ENCODE peak calls at places on chromosomes 11 and 22, in eight cellular contexts. V, Z, G, U, X, Y, E and H are unnamed samples.

GRCh38 chr22:20111045-20111688 is 4.7 kb upstream of the RANBP1 start:
- DNase-seq in V (peak; percentile 86), Z (no peak), G (peak; percentile 13), U (peak; percentile 45), X (no peak), Y (peak; percentile 24), E (no peak), H (no peak)

GRCh38 chr11:84247931-84248330 is 961.8 kb upstream of the CCDC90B start:
- DNase-seq in V (no peak), Z (no peak), G (peak; percentile 60), U (no peak), X (no peak), Y (no peak), E (no peak), H (no peak)

GRCh38 chr11:39236916-39237315 is 2222.5 kb downstream of the LRRC4C start:
- DNase-seq in V (no peak), Z (peak; percentile 10), G (peak; percentile 16), U (no peak), X (no peak), Y (no peak), E (no peak), H (no peak)

GRCh38 chr11:44791546-44791945 is 64.8 kb downstream of the TSPAN18 start:
- DNase-seq in V (no peak), Z (no peak), G (no peak), U (peak; percentile 48), X (no peak), Y (no peak), E (no peak), H (no peak)

GRCh38 chr22:23503142-23503541 is 76.9 kb downstream of the IGLL1 start:
- DNase-seq in V (no peak), Z (no peak), G (no peak), U (peak; percentile 53), X (no peak), Y (no peak), E (no peak), H (no peak)

GRCh38 chr11:117934526-117935307 is 5.5 kb upstream of the TMPRSS13 start:
- DNase-seq in V (no peak), Z (no peak), G (no peak), U (peak; percentile 53), X (no peak), Y (no peak), E (no peak), H (no peak)

GRCh38 chr11:79440451-79441158 is at the start of gene TENM4:
- DNase-seq in V (no peak), Z (peak; percentile 76), G (peak; percentile 88), U (peak; percentile 90), X (no peak), Y (peak; percentile 28), E (peak; percentile 82), H (peak; percentile 37)

GRCh38 chr22:24495365-24495675 is 188 bp downstream of the UPB1 start:
- DNase-seq in V (no peak), Z (no peak), G (no peak), U (no peak), X (no peak), Y (no peak), E (no peak), H (no peak)

GRCh38 chr11:76783901-76784813 is 1.0 kb downstream of the TSKU start:
- DNase-seq in V (no peak), Z (no peak), G (peak; percentile 76), U (peak; percentile 90), X (no peak), Y (no peak), E (peak; percentile 76), H (peak; percentile 90)

GRCh38 chr22:39997939-39998726 is 3.4 kb downstream of the FAM83F start:
- DNase-seq in V (no peak), Z (peak; percentile 55), G (peak; percentile 25), U (peak; percentile 41), X (no peak), Y (peak; percentile 73), E (no peak), H (peak; percentile 10)